ENCODE peak calls at places on chromosomes 4 and X, in six cellular contexts. Y is RWPE2; Z is A549; V is naive thymus-derived CD4-positive, alpha-beta T cell; R is tibial nerve; B is IMR-90. M is an unnamed sample. For H3K4me1, the result is how much of the 10 kb centered on the place peaks cover.

GRCh38 chr4:53040459-53040815 is 178.3 kb downstream of the RASL11B start:
- DNase-seq in V (no peak), Z (no peak), Y (no peak), R (no peak), B (peak), M (no peak)

GRCh38 chr4:125620066-125620850 is 305.5 kb downstream of the FAT4 start:
- DNase-seq in R (no peak), V (no peak), Y (no peak), B (peak), Z (no peak), M (no peak)

GRCh38 chrX:145405012-145405411 is 157.7 kb downstream of the SPANXN1 start:
- DNase-seq in B (peak), Z (peak), V (no peak), R (peak), Y (no peak), M (no peak)

GRCh38 chr4:89316187-89316586 is 8.6 kb upstream of the GPRIN3 start:
- DNase-seq in Y (no peak), B (no peak), R (no peak), V (no peak), Z (no peak), M (no peak)

GRCh38 chr4:2250003-2250763 is 8.3 kb upstream of the HAUS3 start:
- DNase-seq in R (no peak), Y (no peak), Z (no peak), B (no peak), V (no peak), M (no peak)

GRCh38 chrX:153765138-153766079 is 1.4 kb downstream of the PLXNB3 start:
- DNase-seq in Y (peak), B (peak), V (no peak), Z (no peak), R (no peak), M (no peak)

GRCh38 chrX:30283456-30284200 is 25.6 kb downstream of the NR0B1 start:
- DNase-seq in V (no peak), R (no peak), Y (no peak), B (peak), Z (peak), M (no peak)

GRCh38 chr4:43394976-43395375 is 502.5 kb downstream of the GRXCR1 start:
- DNase-seq in Z (no peak), V (no peak), B (peak), R (no peak), Y (no peak), M (no peak)

GRCh38 chrX:42754129-42754528 is 23.8 kb downstream of the PPP1R2C start:
- DNase-seq in B (no peak), V (no peak), Y (no peak), Z (no peak), R (no peak), M (no peak)

GRCh38 chr4:11178433-11178832 is 250.3 kb downstream of the HS3ST1 start:
- DNase-seq in Z (no peak), B (no peak), Y (no peak), R (no peak), V (no peak), M (no peak)

GRCh38 chr4:120693817-120694216 is 228.7 kb downstream of the PRDM5 start:
- DNase-seq in Z (no peak), V (no peak), Y (no peak), B (no peak), R (no peak), M (no peak)

GRCh38 chr4:155761916-155762315 is 3.1 kb downstream of the GUCY1B1 start:
- DNase-seq in Y (no peak), V (no peak), R (no peak), Z (no peak), B (no peak), M (no peak)

GRCh38 chr4:8441499-8442091 is 1.0 kb downstream of the TRMT44 start:
- DNase-seq in V (no peak), R (no peak), B (no peak), Y (no peak), Z (no peak), M (no peak)

GRCh38 chr4:145481164-145481941 is at the start of gene SMAD1:
- DNase-seq in B (peak), Z (peak), Y (peak), V (peak), R (peak), M (peak)

GRCh38 chrX:129760155-129760554 is 19.6 kb upstream of the SASH3 start:
- DNase-seq in B (no peak), R (no peak), Z (no peak), V (no peak), Y (no peak), M (peak)
- H3K4me1 ChIP-seq in B (under half), R (under half), Z (under half), V (under half), Y (under half), M (under half)

GRCh38 chrX:101410461-101410860 is 2.4 kb downstream of the HNRNPH2 start:
- DNase-seq in R (no peak), Z (no peak), Y (no peak), V (no peak), B (no peak), M (no peak)
- H3K4me3 ChIP-seq in R (no peak), Z (no peak), Y (peak), V (no peak), B (no peak), M (no peak)

DNA sequence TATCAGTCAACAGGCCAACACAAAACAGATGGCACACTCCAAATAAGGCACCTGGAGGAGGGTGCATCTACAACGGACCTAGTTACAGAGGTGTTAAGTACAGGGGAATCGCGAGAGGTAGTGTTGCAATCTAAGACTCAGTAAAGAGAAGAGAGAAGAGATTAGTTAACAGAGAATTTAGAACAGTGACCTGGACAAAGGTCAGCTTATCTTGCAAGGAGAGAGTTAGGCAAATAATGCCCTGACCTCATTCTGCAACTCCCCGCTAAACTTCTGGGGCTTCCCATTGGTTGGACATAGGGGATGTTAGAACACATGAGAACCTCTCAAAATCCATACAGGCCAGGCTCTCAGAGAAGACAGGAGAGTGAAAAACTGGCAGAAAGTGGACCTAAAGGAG is 289.4 kb upstream of the GK2 start:
- DNase-seq in B (no peak), R (no peak), Y (no peak), Z (no peak), V (no peak), M (no peak)
- H3K27ac ChIP-seq in B (no peak), R (no peak), Y (no peak), Z (no peak), V (no peak), M (no peak)

GRCh38 chr4:139222215-139222614 is 45.2 kb upstream of the ELF2 start:
- DNase-seq in Z (no peak), V (no peak), R (no peak), B (no peak), Y (no peak), M (no peak)

GRCh38 chr4:139229534-139230039 is 50.4 kb downstream of the MGARP start:
- DNase-seq in Y (no peak), V (no peak), B (peak), R (peak), Z (peak), M (no peak)

GRCh38 chr4:139219450-139220055 is 42.5 kb upstream of the ELF2 start:
- DNase-seq in R (no peak), B (no peak), V (no peak), Y (no peak), Z (no peak), M (no peak)

GRCh38 chr4:139227729-139228404 is 50.8 kb upstream of the ELF2 start:
- DNase-seq in Y (no peak), V (no peak), B (no peak), Z (no peak), R (no peak), M (no peak)

GRCh38 chr4:139223682-139224317 is 46.8 kb upstream of the ELF2 start:
- DNase-seq in B (peak), Z (no peak), Y (no peak), R (peak), V (no peak), M (peak)
- H3K4me1 ChIP-seq in B (under half), Z (under half), Y (under half), R (under half), V (under half), M (under half)

GRCh38 chr4:153204247-153205027 is at the start of gene TRIM2:
- DNase-seq in B (peak), V (no peak), Z (no peak), R (peak), Y (no peak), M (peak)
- H3K4me3 ChIP-seq in B (peak), V (peak), Z (no peak), R (peak), Y (no peak), M (peak)